ENCODE peak calls at places on chromosomes 11 and 22, in five cellular contexts. G is astrocyte, N is IMR-90, I is tibial artery, A is endodermal cell. U is an unnamed sample.

GRCh38 chr11:61609000-61609969 is 28.4 kb upstream of the SYT7 start:
- DNase-seq in A (no peak), G (no peak), N (no peak), I (no peak), U (no peak)

GRCh38 chr11:126914941-126915340 is 85.6 kb downstream of the KIRREL3 start:
- DNase-seq in A (no peak), G (peak; percentile 80), I (no peak), N (peak; percentile 90), U (no peak)

GRCh38 chr22:30143265-30143664 is 63.0 kb downstream of the HORMAD2 start:
- DNase-seq in I (no peak), N (no peak), G (no peak), A (no peak), U (no peak)

GRCh38 chr11:43567396-43567975 is 113.1 kb upstream of the HSD17B12 start:
- DNase-seq in I (no peak), G (peak; percentile 21), A (peak; percentile 61), N (peak; percentile 56), U (peak; percentile 50)

GRCh38 chr22:27476729-27477128 is 324.8 kb downstream of the MN1 start:
- DNase-seq in G (peak; percentile 83), N (peak; percentile 83), A (no peak), I (no peak), U (peak; percentile 92)

GRCh38 chr22:26674211-26675190 is 17.1 kb downstream of the MIAT start:
- DNase-seq in N (no peak), I (no peak), A (no peak), G (no peak), U (peak; percentile 41)

GRCh38 chr22:19853058-19853878 is 1.4 kb downstream of the GNB1L start:
- DNase-seq in N (no peak), G (no peak), I (no peak), A (no peak), U (no peak)

GRCh38 chr22:44441401-44442185 is 56.4 kb downstream of the RTL6 start:
- DNase-seq in G (no peak), I (peak; percentile 11), N (no peak), A (peak; percentile 38), U (no peak)

GRCh38 chr11:73318501-73319011 is 10.5 kb downstream of the ARHGEF17 start:
- DNase-seq in A (no peak), G (no peak), I (no peak), N (no peak), U (no peak)

GRCh38 chr11:57276857-57277505 is 39.9 kb upstream of the APLNR start:
- DNase-seq in A (no peak), I (no peak), N (peak; percentile 41), G (no peak), U (peak; percentile 82)

GRCh38 chr11:65021003-65021402 is 6.2 kb upstream of the SNX15 start:
- DNase-seq in N (no peak), I (no peak), A (no peak), G (no peak), U (no peak)

GRCh38 chr11:34223021-34223813 is 117.8 kb downstream of the NAT10 start:
- DNase-seq in I (peak; percentile 80), A (no peak), G (peak; percentile 91), N (peak; percentile 87), U (no peak)

GRCh38 chr11:46363455-46363920 is 16.2 kb downstream of the DGKZ start:
- DNase-seq in I (no peak), N (peak; percentile 33), A (no peak), G (peak; percentile 46), U (peak; percentile 69)

GRCh38 chr11:86461892-86462291 is 87.2 kb downstream of the CCDC81 start:
- DNase-seq in I (no peak), A (no peak), N (no peak), G (no peak), U (no peak)

GRCh38 chr11:86459002-86459385 is 84.3 kb downstream of the CCDC81 start:
- DNase-seq in G (peak; percentile 58), N (peak; percentile 60), I (no peak), A (no peak), U (no peak)

GRCh38 chr11:86460461-86461404 is 86.0 kb downstream of the CCDC81 start:
- DNase-seq in I (no peak), G (peak; percentile 38), N (peak; percentile 71), A (no peak), U (no peak)

GRCh38 chr11:86458294-86459001 is 83.8 kb downstream of the CCDC81 start:
- DNase-seq in N (no peak), I (peak; percentile 55), G (no peak), A (no peak), U (no peak)

GRCh38 chr11:86459682-86460460 is 85.2 kb downstream of the CCDC81 start:
- DNase-seq in G (peak; percentile 92), A (peak; percentile 80), I (peak; percentile 45), N (peak; percentile 95), U (peak; percentile 82)
- TF ChIP-seq CTCF in G (no peak), A (no peak), I (no peak), N (peak; percentile 10), U (no peak)

DNA sequence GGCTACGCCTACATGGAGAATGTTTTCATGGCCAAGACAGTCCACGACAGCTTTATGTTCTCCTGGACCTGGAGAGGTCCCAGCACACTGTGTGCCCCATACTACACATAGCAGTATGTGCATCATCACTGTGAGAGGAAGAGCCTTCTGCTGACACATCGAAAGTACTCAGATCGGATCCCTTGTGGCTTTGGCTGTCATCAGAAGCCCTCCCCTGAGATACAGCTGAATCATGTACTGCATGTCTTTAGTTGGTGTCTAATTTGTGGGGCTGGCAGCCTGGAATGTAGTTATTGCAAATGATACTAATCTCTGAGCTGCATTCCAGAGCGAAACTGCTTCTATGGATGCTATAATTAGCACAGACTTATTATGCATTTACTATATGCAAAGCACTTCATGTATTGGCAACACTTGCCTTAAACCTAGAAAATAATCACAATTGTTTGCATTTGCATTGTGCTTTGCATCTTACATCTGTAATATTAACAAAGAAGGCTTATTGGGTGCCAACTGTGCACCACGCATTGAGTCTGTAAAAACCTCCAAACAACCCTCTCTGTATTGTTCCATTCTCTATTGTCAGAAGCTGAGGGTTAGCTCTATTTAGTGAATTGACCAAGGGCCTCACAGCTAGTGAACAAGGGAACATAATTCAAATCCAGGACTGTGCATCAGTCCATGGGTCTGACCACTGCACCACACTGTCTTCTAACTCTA is 89.2 kb upstream of the CRTAM start:
- DNase-seq in A (no peak), G (peak; percentile 96), I (peak; percentile 60), N (peak; percentile 95), U (peak; percentile 73)
- H3K4me3 ChIP-seq in A (no peak overlapping the region), G (no peak overlapping the region), I (no peak overlapping the region), N (no peak overlapping the region), U (no peak overlapping the region)

DNA sequence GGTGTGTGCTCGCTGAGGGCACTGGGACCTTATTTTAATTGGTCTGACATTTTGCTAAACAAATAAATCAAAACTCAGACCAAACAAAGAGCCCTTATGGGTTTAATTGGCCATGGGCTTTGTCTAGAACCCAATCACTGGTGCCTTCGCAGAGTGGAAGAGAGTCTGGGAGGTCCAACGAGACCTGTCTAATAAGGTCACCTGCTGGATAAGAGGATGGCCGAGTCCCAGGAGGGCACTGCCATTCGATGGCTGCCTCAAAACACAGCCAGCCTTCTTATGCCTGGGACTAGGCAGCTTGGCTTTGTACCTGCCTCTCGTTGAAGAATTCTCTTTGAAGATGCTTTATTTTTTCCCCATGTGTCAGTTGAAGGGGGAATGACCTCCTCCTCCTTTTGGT is 171.1 kb downstream of the CEP164 start:
- DNase-seq in N (no peak), I (no peak), G (no peak), A (no peak), U (no peak)
- H3K36me3 ChIP-seq in N (no peaks in the 10 kb centered on the region), I (no peaks in the 10 kb centered on the region), G (no peaks in the 10 kb centered on the region), A (no peaks in the 10 kb centered on the region), U (no peaks in the 10 kb centered on the region)

GRCh38 chr11:116927163-116927772 is 89.8 kb upstream of the APOA1 start:
- DNase-seq in G (no peak), A (no peak), N (no peak), I (no peak), U (no peak)
- TF ChIP-seq CTCF in G (peak; percentile 26), A (peak; percentile 68), N (peak; percentile 15), I (no peak), U (peak; percentile 13)

GRCh38 chr22:39317756-39318506 is 1.5 kb downstream of the RPL3 start:
- DNase-seq in A (no peak), N (peak; percentile 61), I (no peak), G (no peak), U (peak; percentile 50)

GRCh38 chr22:39315389-39315788 is 4.0 kb downstream of the RPL3 start:
- DNase-seq in I (no peak), N (no peak), A (no peak), G (no peak), U (no peak)

GRCh38 chr22:39318507-39319283 is 728 bp downstream of the RPL3 start:
- DNase-seq in G (no peak), N (no peak), I (no peak), A (no peak), U (no peak)

GRCh38 chr22:39316440-39317083 is 2.9 kb downstream of the RPL3 start:
- DNase-seq in A (peak; percentile 92), I (peak; percentile 60), N (peak; percentile 95), G (peak; percentile 89), U (peak; percentile 83)

DNA sequence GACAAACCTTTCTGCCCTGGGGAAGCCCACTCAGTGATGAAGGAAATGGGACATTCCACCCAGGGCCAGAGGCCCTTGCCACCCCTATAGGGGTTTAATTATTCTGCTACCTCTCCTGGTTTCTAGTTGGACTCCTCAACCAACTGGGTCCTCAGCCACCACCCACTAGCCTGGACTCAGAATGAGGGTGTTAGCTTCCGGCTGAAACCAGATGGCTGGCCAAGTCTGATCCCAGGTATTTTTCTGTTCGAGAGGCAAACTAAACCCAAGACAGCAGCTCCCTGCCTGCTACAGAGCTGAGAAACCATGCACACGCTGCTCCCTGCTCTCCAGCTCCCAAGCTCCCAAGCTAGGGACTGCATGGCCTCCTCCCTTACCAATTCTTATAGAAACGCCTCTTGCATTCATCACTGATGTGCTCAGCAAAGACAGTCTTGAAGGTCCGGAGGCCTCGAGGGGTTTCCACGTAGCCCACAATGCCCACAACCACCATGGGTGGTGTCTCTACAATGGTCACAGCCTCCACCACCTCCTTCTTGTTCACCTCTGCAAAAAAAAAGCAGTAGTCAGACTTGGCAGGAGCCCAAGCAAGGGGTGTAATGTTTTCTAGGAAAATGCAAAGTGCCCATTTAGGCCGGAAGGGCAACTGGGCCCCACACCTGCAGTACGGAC is 2.2 kb downstream of the RPL3 start:
- DNase-seq in I (no peak), A (peak; percentile 58), N (no peak), G (no peak), U (no peak)
- H3K4me3 ChIP-seq in I (no peak overlapping the region), A (peak overlapping the region; percentile 100), N (peak overlapping the region; percentile 76), G (peak overlapping the region; percentile 95), U (peak overlapping the region; percentile 53)

DNA sequence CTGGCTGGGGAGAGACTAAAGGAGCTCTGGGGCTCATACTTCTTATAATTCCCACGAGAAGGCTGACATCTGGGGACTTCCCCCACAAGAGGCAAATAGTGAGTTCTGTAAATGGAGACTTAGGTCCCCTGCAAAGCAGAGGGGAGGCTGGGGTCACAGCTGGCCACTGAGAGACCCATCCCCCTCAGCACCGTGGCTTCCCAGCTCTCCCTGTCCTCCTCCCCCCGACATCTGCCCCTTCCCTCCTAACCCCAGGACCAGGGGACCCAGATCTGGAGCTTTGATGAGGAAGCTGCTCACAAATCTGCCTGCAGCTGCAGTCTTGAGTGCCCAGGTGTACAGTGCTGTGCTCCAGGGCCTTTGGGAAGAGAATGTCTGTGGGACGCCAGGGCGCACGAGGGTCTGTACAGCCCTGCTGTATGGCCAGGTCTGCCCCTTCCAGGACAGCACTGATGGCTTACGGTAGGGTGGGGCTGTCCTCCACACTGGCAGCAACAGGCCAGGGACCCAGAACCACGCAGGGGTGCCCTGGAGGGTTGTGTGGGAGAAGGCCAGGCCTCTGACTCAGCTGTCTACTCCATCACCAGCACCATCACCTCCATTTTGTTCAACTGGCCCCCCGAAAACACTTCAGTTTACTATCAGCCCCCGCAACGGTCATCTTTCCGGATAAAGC is 1.1 kb downstream of the RGL4 start:
- DNase-seq in G (no peak), A (no peak), I (no peak), N (no peak), U (no peak)
- H3K36me3 ChIP-seq in G (peaks cover 6% of the 10 kb centered on the region), A (peaks cover 10% of the 10 kb centered on the region), I (peaks cover 27% of the 10 kb centered on the region), N (peaks cover 29% of the 10 kb centered on the region), U (peaks cover 1% of the 10 kb centered on the region)

U was measured in bronchial epithelial cell.